ENCODE peak calls at places on chromosomes 11 and 22, in six cellular contexts. X is B cell, I is HCT116, W is tibial artery, U is GM23338, R is choroid plexus epithelial cell. D is an unnamed sample.

GRCh38 chr11:15059132-15059531 is 14.3 kb upstream of the CALCB start:
- DNase-seq in X (no peak), I (no peak), W (no peak), U (no peak), R (no peak), D (peak; percentile 14)

GRCh38 chr11:1336836-1337646 is 27.6 kb upstream of the TOLLIP start:
- DNase-seq in X (peak; percentile 67), I (no peak), W (no peak), U (peak; percentile 59), R (no peak), D (no peak)

GRCh38 chr11:129013737-129014475 is 71.2 kb upstream of the TP53AIP1 start:
- DNase-seq in X (no peak), I (no peak), W (no peak), U (no peak), R (no peak), D (no peak)

GRCh38 chr11:702731-703461 is 3.1 kb upstream of the EPS8L2 start:
- DNase-seq in X (no peak), I (no peak), W (no peak), U (no peak), R (no peak), D (peak; percentile 74)

GRCh38 chr11:31437742-31438435 is 68.2 kb downstream of the DNAJC24 start:
- DNase-seq in X (no peak), I (no peak), W (no peak), U (no peak), R (peak; percentile 74), D (peak; percentile 4)

GRCh38 chr11:35236667-35237003 is 97.7 kb downstream of the CD44 start:
- DNase-seq in X (no peak), I (no peak), W (no peak), U (no peak), R (peak; percentile 39), D (no peak)

GRCh38 chr22:35032571-35032970 is 33.4 kb upstream of the ISX start:
- DNase-seq in X (no peak), I (no peak), W (no peak), U (no peak), R (no peak), D (no peak)

GRCh38 chr11:126419801-126420729 is 64.6 kb downstream of the ST3GAL4 start:
- DNase-seq in X (peak; percentile 24), I (no peak), W (no peak), U (no peak), R (peak; percentile 90), D (no peak)

GRCh38 chr11:1180171-1180570 is 22.4 kb downstream of the MUC5AC start:
- DNase-seq in X (no peak), I (no peak), W (no peak), U (no peak), R (no peak), D (no peak)

GRCh38 chr11:104905271-104905670 is 7.0 kb upstream of the CASP12 start:
- DNase-seq in X (no peak), I (peak; percentile 4), W (no peak), U (peak; percentile 63), R (no peak), D (peak; percentile 13)

GRCh38 chr11:821513-822371 is 3.0 kb downstream of the PNPLA2 start:
- DNase-seq in X (no peak), I (no peak), W (peak; percentile 65), U (no peak), R (no peak), D (no peak)

GRCh38 chr11:852762-853161 is 10.1 kb downstream of the TSPAN4 start:
- DNase-seq in X (no peak), I (no peak), W (no peak), U (no peak), R (no peak), D (no peak)

GRCh38 chr22:42932197-42932519 is 75.1 kb upstream of the ARFGAP3 start:
- DNase-seq in X (no peak), I (no peak), W (no peak), U (no peak), R (no peak), D (no peak)

GRCh38 chr22:50518628-50519027 is 6.8 kb downstream of the SCO2 start:
- DNase-seq in X (no peak), I (no peak), W (no peak), U (no peak), R (no peak), D (no peak)

GRCh38 chr22:22109693-22110466 is 127.3 kb upstream of the TOP3B start:
- DNase-seq in X (no peak), I (no peak), W (no peak), U (peak; percentile 56), R (no peak), D (no peak)

GRCh38 chr22:19043111-19044085 is 78.8 kb downstream of the DGCR2 start:
- DNase-seq in X (no peak), I (no peak), W (no peak), U (no peak), R (no peak), D (no peak)

GRCh38 chr22:17972385-17973181 is 51.8 kb downstream of the MICAL3 start:
- DNase-seq in X (no peak), I (no peak), W (no peak), U (peak; percentile 76), R (peak; percentile 74), D (peak; percentile 76)

GRCh38 chr11:42972741-42973140 is 339.1 kb upstream of the API5 start:
- DNase-seq in X (no peak), I (no peak), W (no peak), U (no peak), R (no peak), D (no peak)

GRCh38 chr11:20015529-20016427 is 144.5 kb downstream of the DBX1 start:
- DNase-seq in X (no peak), I (no peak), W (no peak), U (no peak), R (no peak), D (peak; percentile 58)

GRCh38 chr11:130188047-130188446 is 28.5 kb downstream of the ST14 start:
- DNase-seq in X (no peak), I (no peak), W (no peak), U (no peak), R (no peak), D (no peak)

GRCh38 chr11:130188585-130189347 is 29.2 kb downstream of the ST14 start:
- DNase-seq in X (no peak), I (no peak), W (no peak), U (no peak), R (no peak), D (no peak)

GRCh38 chr11:130191896-130192295 is 32.3 kb downstream of the ST14 start:
- DNase-seq in X (no peak), I (no peak), W (no peak), U (no peak), R (no peak), D (no peak)

GRCh38 chr11:130190371-130190881 is 30.8 kb downstream of the ST14 start:
- DNase-seq in X (no peak), I (no peak), W (no peak), U (no peak), R (no peak), D (no peak)

GRCh38 chr11:130189492-130190210 is 30.1 kb downstream of the ST14 start:
- DNase-seq in X (no peak), I (no peak), W (no peak), U (peak; percentile 64), R (no peak), D (no peak)
- TF ChIP-seq CTCF in X (no peak), I (no peak), W (no peak), U (peak; percentile 13), R (no peak), D (no peak)

GRCh38 chr11:10309163-10310093 is 4.6 kb downstream of the ADM start:
- DNase-seq in X (no peak), I (peak; percentile 83), W (peak; percentile 62), U (peak; percentile 32), R (peak; percentile 93), D (peak; percentile 94)

GRCh38 chr11:10307022-10307410 is 2.1 kb downstream of the ADM start:
- DNase-seq in X (no peak), I (no peak), W (no peak), U (no peak), R (no peak), D (no peak)

GRCh38 chr11:10307411-10308207 is 2.7 kb downstream of the ADM start:
- DNase-seq in X (peak; percentile 91), I (peak; percentile 84), W (peak; percentile 88), U (peak; percentile 88), R (peak; percentile 94), D (peak; percentile 87)

GRCh38 chr11:10310301-10310841 is 5.5 kb downstream of the ADM start:
- DNase-seq in X (no peak), I (no peak), W (no peak), U (no peak), R (peak; percentile 77), D (no peak)

DNA sequence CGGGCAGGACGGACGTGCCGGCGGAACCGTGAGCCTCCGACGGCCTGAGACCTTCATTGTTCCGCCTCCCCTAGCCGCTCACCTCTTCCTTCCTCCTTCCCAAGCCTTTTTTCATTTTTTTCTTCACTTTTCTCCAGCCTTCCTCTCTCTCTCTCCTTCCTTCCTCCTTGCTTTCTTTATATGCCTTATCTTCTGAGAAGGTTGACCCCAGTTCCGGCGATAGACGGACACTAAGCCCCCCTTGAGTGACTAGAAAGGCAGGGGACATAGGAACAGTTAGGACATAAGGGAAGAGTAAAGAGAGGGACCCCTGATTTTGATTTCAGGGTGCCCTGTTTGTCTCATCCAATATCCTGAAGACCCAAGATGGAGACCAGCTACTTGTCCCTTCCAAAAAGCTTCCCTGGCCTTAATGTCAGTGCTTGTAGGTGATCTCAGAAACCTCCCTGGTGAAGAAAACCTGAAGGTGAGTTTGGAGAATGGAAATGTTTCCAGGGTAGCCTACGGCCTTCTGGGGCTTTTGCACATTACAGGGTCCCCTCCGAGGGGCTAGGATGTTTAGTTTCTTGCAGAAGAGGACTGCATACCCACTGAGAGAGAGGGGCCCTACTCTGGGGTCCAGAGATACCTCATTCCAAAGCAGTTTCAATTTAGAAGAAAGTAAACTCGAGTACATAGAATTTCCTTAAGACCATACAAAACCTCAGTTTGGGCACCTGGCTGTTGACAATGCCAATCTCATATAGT is 3.5 kb downstream of the ADM start:
- DNase-seq in X (no peak), I (no peak), W (no peak), U (no peak), R (peak; percentile 57), D (no peak)
- TF ChIP-seq CTCF in X (no peak), I (no peak), W (no peak), U (no peak), R (no peak), D (no peak)

GRCh38 chr11:65014146-65014960 is at the start of gene ARL2:
- DNase-seq in X (peak; percentile 90), I (no peak), W (peak; percentile 47), U (no peak), R (no peak), D (no peak)

GRCh38 chr11:65013692-65014145 is 241 bp upstream of the ARL2 start:
- DNase-seq in X (peak; percentile 93), I (peak; percentile 80), W (peak; percentile 89), U (peak; percentile 95), R (peak; percentile 90), D (peak; percentile 82)

GRCh38 chr11:65017927-65018326 is 4.0 kb downstream of the ARL2 start:
- DNase-seq in X (no peak), I (no peak), W (no peak), U (no peak), R (no peak), D (no peak)

GRCh38 chr11:65019824-65020223 is 5.9 kb downstream of the ARL2 start:
- DNase-seq in X (no peak), I (no peak), W (no peak), U (no peak), R (no peak), D (no peak)

GRCh38 chr11:65016705-65017104 is 2.7 kb downstream of the ARL2 start:
- DNase-seq in X (no peak), I (no peak), W (no peak), U (peak; percentile 40), R (no peak), D (no peak)
- TF ChIP-seq CTCF in X (no peak), I (peak; percentile 22), W (no peak), U (no peak), R (no peak), D (no peak)

GRCh38 chr11:67732045-67732787 is 57.8 kb upstream of the ALDH3B2 start:
- DNase-seq in X (peak; percentile 68), I (peak; percentile 4), W (no peak), U (peak; percentile 66), R (no peak), D (no peak)
- TF ChIP-seq CTCF in X (peak; percentile 64), I (peak; percentile 37), W (no peak), U (peak; percentile 50), R (peak; percentile 31), D (no peak)

D was measured in MCF 10A.